ENCODE peak calls at places on chromosomes 16 and 17, in four cellular contexts. X is NCI-H69; P is MCF 10A; M is activated CD4-positive, alpha-beta T cell treated with anti-CD3 and anti-CD28 coated beads, Interleukin-2, amount 50 U/mL, for 1 hour. D is an unnamed sample.

GRCh38 chr16:47779201-47780016 is 318.3 kb downstream of the PHKB start:
- DNase-seq in P (peak; percentile 3), M (no peak), X (no peak), D (no peak)

GRCh38 chr17:2068589-2069051 is 13.7 kb downstream of the HIC1 start:
- DNase-seq in M (no peak), P (no peak), X (peak; percentile 92), D (peak; percentile 53)

GRCh38 chr16:2171601-2172178 is 16.1 kb downstream of the TRAF7 start:
- DNase-seq in P (no peak), M (no peak), X (no peak), D (no peak)

GRCh38 chr16:84881702-84882521 is 62.1 kb downstream of the CRISPLD2 start:
- DNase-seq in P (peak; percentile 14), M (no peak), X (no peak), D (no peak)

GRCh38 chr17:57666946-57667345 is 78.2 kb downstream of the CCDC182 start:
- DNase-seq in M (no peak), X (no peak), P (no peak), D (no peak)

GRCh38 chr16:85225291-85225690 is 113.0 kb upstream of the CIBAR2 start:
- DNase-seq in P (no peak), M (no peak), X (no peak), D (no peak)

GRCh38 chr17:38544839-38545209 is 60.9 kb downstream of the SRCIN1 start:
- DNase-seq in M (no peak), P (no peak), X (no peak), D (no peak)

GRCh38 chr17:80319999-80320344 is 59.3 kb downstream of the RNF213 start:
- DNase-seq in M (no peak), P (no peak), X (no peak), D (no peak)

GRCh38 chr16:17397499-17397891 is 73.3 kb downstream of the XYLT1 start:
- DNase-seq in X (no peak), M (no peak), P (peak; percentile 5), D (no peak)

GRCh38 chr17:42512733-42513251 is 23.2 kb upstream of the NAGLU start:
- DNase-seq in X (no peak), M (no peak), P (no peak), D (no peak)

GRCh38 chr17:21287703-21288449 is 3.4 kb downstream of the MAP2K3 start:
- DNase-seq in M (peak; percentile 95), P (peak; percentile 99), X (peak; percentile 64), D (peak; percentile 95)

GRCh38 chr16:50185005-50185505 is 31.9 kb downstream of the TENT4B start:
- DNase-seq in P (no peak), X (no peak), M (no peak), D (no peak)

GRCh38 chr16:57601801-57602478 is 26.5 kb upstream of the ADGRG1 start:
- DNase-seq in P (no peak), X (peak; percentile 45), M (peak; percentile 30), D (no peak)

GRCh38 chr17:9056566-9056965 is 35.3 kb downstream of the NTN1 start:
- DNase-seq in M (no peak), X (no peak), P (no peak), D (no peak)

GRCh38 chr16:49278944-49279725 is 2.5 kb downstream of the CBLN1 start:
- DNase-seq in X (no peak), M (no peak), P (no peak), D (no peak)

GRCh38 chr17:78358538-78359215 is 1.2 kb downstream of the SOCS3 start:
- DNase-seq in M (no peak), X (peak; percentile 59), P (no peak), D (peak; percentile 52)